ENCODE peak calls at places on chromosomes 1 and 21, in ten cellular contexts. One of them, this sample, is unnamed.

GRCh38 chr1:226641671-226642231 is 93.2 kb downstream of the STUM start:
- DNase-seq in lower leg skin: no peak
- DNase-seq in GDM1: no peak
- DNase-seq in epithelial cell of proximal tubule: no peak
- DNase-seq in H4: no peak
- DNase-seq in KG1: no peak
- DNase-seq in HFF-Myc: no peak
- DNase-seq in astrocyte of the spinal cord: no peak
- DNase-seq in EH: no peak
- DNase-seq in pancreas: no peak
- DNase-seq in this sample: no peak

GRCh38 chr21:37788503-37788902 is 127.8 kb downstream of the KCNJ6 start:
- DNase-seq in lower leg skin: no peak
- DNase-seq in GDM1: no peak
- DNase-seq in epithelial cell of proximal tubule: no peak
- DNase-seq in H4: no peak
- DNase-seq in KG1: no peak
- DNase-seq in HFF-Myc: no peak
- DNase-seq in astrocyte of the spinal cord: no peak
- DNase-seq in EH: no peak
- DNase-seq in pancreas: no peak
- DNase-seq in this sample: no peak

GRCh38 chr1:53341961-53342707 is 14.3 kb upstream of the LRP8 start:
- DNase-seq in lower leg skin: no peak
- DNase-seq in GDM1: no peak
- DNase-seq in epithelial cell of proximal tubule: no peak
- DNase-seq in H4: no peak
- DNase-seq in KG1: no peak
- DNase-seq in HFF-Myc: no peak
- DNase-seq in astrocyte of the spinal cord: no peak
- DNase-seq in EH: no peak
- DNase-seq in pancreas: no peak
- DNase-seq in this sample: peak; percentile 42

GRCh38 chr1:113990966-113991365 is 11.7 kb downstream of the OLFML3 start:
- DNase-seq in lower leg skin: no peak
- DNase-seq in GDM1: no peak
- DNase-seq in epithelial cell of proximal tubule: no peak
- DNase-seq in H4: no peak
- DNase-seq in KG1: no peak
- DNase-seq in HFF-Myc: no peak
- DNase-seq in astrocyte of the spinal cord: no peak
- DNase-seq in EH: no peak
- DNase-seq in pancreas: no peak
- DNase-seq in this sample: no peak

GRCh38 chr1:29964718-29965533 is 728.6 kb downstream of the PTPRU start:
- DNase-seq in lower leg skin: no peak
- DNase-seq in GDM1: no peak
- DNase-seq in epithelial cell of proximal tubule: no peak
- DNase-seq in H4: no peak
- DNase-seq in KG1: no peak
- DNase-seq in HFF-Myc: no peak
- DNase-seq in astrocyte of the spinal cord: no peak
- DNase-seq in EH: no peak
- DNase-seq in pancreas: no peak
- DNase-seq in this sample: no peak

GRCh38 chr1:85865183-85865582 is 156.9 kb upstream of the ZNHIT6 start:
- DNase-seq in lower leg skin: no peak
- DNase-seq in GDM1: no peak
- DNase-seq in epithelial cell of proximal tubule: no peak
- DNase-seq in H4: no peak
- DNase-seq in KG1: no peak
- DNase-seq in HFF-Myc: no peak
- DNase-seq in astrocyte of the spinal cord: no peak
- DNase-seq in EH: peak; percentile 68
- DNase-seq in pancreas: no peak
- DNase-seq in this sample: no peak

GRCh38 chr1:34865981-34866761 is 6.6 kb upstream of the SMIM12 start:
- DNase-seq in lower leg skin: peak; percentile 77
- DNase-seq in GDM1: peak; percentile 37
- DNase-seq in epithelial cell of proximal tubule: no peak
- DNase-seq in H4: peak; percentile 23
- DNase-seq in KG1: peak; percentile 74
- DNase-seq in HFF-Myc: peak; percentile 42
- DNase-seq in astrocyte of the spinal cord: peak; percentile 65
- DNase-seq in EH: peak; percentile 65
- DNase-seq in pancreas: peak; percentile 81
- DNase-seq in this sample: peak; percentile 88

GRCh38 chr1:64687725-64688285 is 57.1 kb upstream of the RAVER2 start:
- DNase-seq in lower leg skin: no peak
- DNase-seq in GDM1: no peak
- DNase-seq in epithelial cell of proximal tubule: no peak
- DNase-seq in H4: no peak
- DNase-seq in KG1: no peak
- DNase-seq in HFF-Myc: no peak
- DNase-seq in astrocyte of the spinal cord: no peak
- DNase-seq in EH: peak; percentile 51
- DNase-seq in pancreas: peak; percentile 18
- DNase-seq in this sample: peak; percentile 61

GRCh38 chr1:55010887-55011217 is 12.1 kb downstream of the BSND start:
- DNase-seq in lower leg skin: no peak
- DNase-seq in GDM1: no peak
- DNase-seq in epithelial cell of proximal tubule: no peak
- DNase-seq in H4: no peak
- DNase-seq in KG1: no peak
- DNase-seq in HFF-Myc: no peak
- DNase-seq in astrocyte of the spinal cord: no peak
- DNase-seq in EH: no peak
- DNase-seq in pancreas: no peak
- DNase-seq in this sample: peak; percentile 33

GRCh38 chr1:244735404-244735803 is 82.5 kb downstream of the DESI2 start:
- DNase-seq in lower leg skin: no peak
- DNase-seq in GDM1: no peak
- DNase-seq in epithelial cell of proximal tubule: no peak
- DNase-seq in H4: no peak
- DNase-seq in KG1: no peak
- DNase-seq in HFF-Myc: no peak
- DNase-seq in astrocyte of the spinal cord: no peak
- DNase-seq in EH: peak; percentile 10
- DNase-seq in pancreas: no peak
- DNase-seq in this sample: no peak

GRCh38 chr1:115089443-115090340 is at the start of gene TSPAN2:
- DNase-seq in lower leg skin: peak; percentile 35
- DNase-seq in GDM1: no peak
- DNase-seq in epithelial cell of proximal tubule: no peak
- DNase-seq in H4: no peak
- DNase-seq in KG1: no peak
- DNase-seq in HFF-Myc: no peak
- DNase-seq in astrocyte of the spinal cord: peak; percentile 49
- DNase-seq in EH: peak; percentile 76
- DNase-seq in pancreas: peak; percentile 47
- DNase-seq in this sample: peak; percentile 92

GRCh38 chr1:145714524-145715111 is 4.7 kb upstream of the CD160 start:
- DNase-seq in lower leg skin: no peak
- DNase-seq in GDM1: no peak
- DNase-seq in epithelial cell of proximal tubule: no peak
- DNase-seq in H4: no peak
- DNase-seq in KG1: no peak
- DNase-seq in HFF-Myc: no peak
- DNase-seq in astrocyte of the spinal cord: no peak
- DNase-seq in EH: no peak
- DNase-seq in pancreas: peak; percentile 32
- DNase-seq in this sample: no peak

GRCh38 chr1:1540015-1540816 is at the start of gene TMEM240:
- DNase-seq in lower leg skin: peak; percentile 53
- DNase-seq in GDM1: no peak
- DNase-seq in epithelial cell of proximal tubule: no peak
- DNase-seq in H4: no peak
- DNase-seq in KG1: no peak
- DNase-seq in HFF-Myc: no peak
- DNase-seq in astrocyte of the spinal cord: peak; percentile 74
- DNase-seq in EH: peak; percentile 82
- DNase-seq in pancreas: peak; percentile 50
- DNase-seq in this sample: peak; percentile 67

GRCh38 chr1:15935056-15935950 is 40.6 kb downstream of the ZBTB17 start:
- DNase-seq in lower leg skin: peak; percentile 12
- DNase-seq in GDM1: no peak
- DNase-seq in epithelial cell of proximal tubule: no peak
- DNase-seq in H4: no peak
- DNase-seq in KG1: no peak
- DNase-seq in HFF-Myc: no peak
- DNase-seq in astrocyte of the spinal cord: no peak
- DNase-seq in EH: no peak
- DNase-seq in pancreas: no peak
- DNase-seq in this sample: no peak